ENCODE peak calls at places on chromosomes 11 and 22, in five cellular contexts. K is spleen, V is transverse colon, B is GM23338, Z is K562. F is an unnamed sample. For H3K27me3, the result is how much of the 10 kb centered on the place peaks cover.

GRCh38 chr11:7612661-7613393 is 60.5 kb downstream of the CYB5R2 start:
- DNase-seq in K (no peak), V (no peak), B (no peak), Z (no peak), F (no peak)

GRCh38 chr11:102238287-102238894 is 78.9 kb upstream of the BIRC3 start:
- DNase-seq in K (no peak), V (no peak), B (no peak), Z (no peak), F (no peak)

GRCh38 chr11:32305460-32305859 is 129.9 kb downstream of the WT1 start:
- DNase-seq in K (no peak), V (no peak), B (no peak), Z (no peak), F (no peak)

GRCh38 chr11:69000831-69001245 is 12.2 kb downstream of the MRGPRF start:
- DNase-seq in K (peak), V (peak), B (peak), Z (no peak), F (peak)

GRCh38 chr11:66883021-66883968 is 26.4 kb downstream of the LRFN4 start:
- DNase-seq in K (peak), V (peak), B (peak), Z (peak), F (no peak)

GRCh38 chr11:6631356-6631890 is 12.2 kb upstream of the TPP1 start:
- DNase-seq in K (peak), V (no peak), B (no peak), Z (no peak), F (no peak)

GRCh38 chr22:36775966-36776669 is at the start of gene IFT27:
- DNase-seq in K (peak), V (peak), B (peak), Z (peak), F (peak)

GRCh38 chr11:104968856-104969776 is 742 bp upstream of the CASP4 start:
- DNase-seq in K (peak), V (peak), B (peak), Z (no peak), F (peak)

GRCh38 chr11:126997196-126997595 is 3.4 kb downstream of the KIRREL3 start:
- DNase-seq in K (no peak), V (no peak), B (no peak), Z (no peak), F (no peak)

GRCh38 chr11:93734427-93735222 is 6.7 kb downstream of the TAF1D start:
- DNase-seq in K (no peak), V (no peak), B (no peak), Z (no peak), F (no peak)
- TF ChIP-seq POLR2AphosphoS5 in K (no peak), V (no peak), B (no peak), Z (peak), F (no peak)

DNA sequence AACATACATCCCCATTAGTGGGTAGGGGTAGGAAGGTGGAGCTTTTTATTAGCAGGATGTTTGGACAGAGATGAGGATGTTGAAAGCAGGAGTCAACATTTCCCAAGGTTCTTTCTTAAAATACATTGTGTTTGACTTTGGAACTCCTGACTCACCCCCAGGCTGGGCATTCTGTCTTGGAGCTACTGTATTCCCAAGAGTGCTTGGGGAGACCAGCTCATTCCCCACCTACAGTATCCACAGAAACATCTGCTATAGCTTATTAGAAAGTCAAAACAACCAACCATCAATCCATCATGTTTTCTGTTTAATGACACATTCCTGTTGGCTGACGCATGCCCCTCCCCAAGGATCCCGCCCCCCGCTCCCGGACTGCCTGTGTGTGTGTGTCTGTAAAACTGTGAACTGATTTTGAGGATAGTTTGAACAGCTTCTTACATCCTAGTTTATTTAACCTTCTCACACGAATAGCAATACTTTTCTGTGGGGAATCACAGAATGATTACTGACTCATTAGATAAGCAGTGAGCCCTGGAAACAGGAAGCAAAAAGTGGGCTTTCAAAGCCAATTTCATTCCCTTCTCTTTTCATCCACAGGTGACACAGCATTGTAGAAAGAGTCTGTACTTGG is 109.6 kb downstream of the CCDC81 start:
- DNase-seq in K (no peak), V (no peak), B (no peak), Z (peak), F (no peak)
- H3K27ac ChIP-seq in K (peak), V (no peak), B (no peak), Z (no peak), F (peak)

GRCh38 chr11:3669742-3670183 is 1.4 kb downstream of the CHRNA10 start:
- DNase-seq in K (no peak), V (no peak), B (no peak), Z (no peak), F (no peak)
- H3K27me3 ChIP-seq in K (under half), V (under half), B (under half), Z (under half), F (under half)

GRCh38 chr22:31826443-31826842 is 72.6 kb downstream of the DEPDC5 start:
- DNase-seq in K (no peak), V (no peak), B (no peak), Z (no peak), F (no peak)
- TF ChIP-seq POLR2AphosphoS5 in K (no peak), V (no peak), B (no peak), Z (no peak), F (no peak)

DNA sequence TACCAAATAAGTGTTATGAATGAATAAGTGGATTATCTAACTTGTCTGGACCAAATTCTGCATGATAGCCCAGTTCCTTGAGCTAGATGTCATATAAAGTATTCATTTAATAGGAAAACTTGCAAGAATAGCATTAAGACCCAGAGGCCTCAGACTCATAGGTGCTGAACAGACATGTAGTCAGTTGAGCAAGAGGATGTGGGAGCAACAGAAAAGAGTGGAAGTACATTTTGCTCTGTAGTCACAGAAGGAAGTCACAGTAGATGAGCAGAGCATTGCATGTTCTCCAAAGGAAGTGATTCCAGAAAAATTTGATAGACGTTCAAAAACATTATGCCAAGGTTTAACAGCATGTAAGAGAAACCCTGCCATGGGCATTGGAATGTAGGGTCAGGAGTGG is 9.5 kb downstream of the HOATZ start:
- DNase-seq in K (no peak), V (no peak), B (no peak), Z (no peak), F (no peak)
- H3K27ac ChIP-seq in K (no peak), V (no peak), B (no peak), Z (no peak), F (no peak)